ENCODE peak calls at places on chromosomes 5 and 9, in six cellular contexts. One of them, this sample, is unnamed.

GRCh38 chr5:111132731-111133435 is 40.7 kb downstream of the WDR36 start:
- DNase-seq in HFF-Myc: no peak
- DNase-seq in PC-9: no peak
- DNase-seq in epithelial cell of esophagus: no peak
- DNase-seq in AG04450: no peak
- DNase-seq in sigmoid colon: no peak
- DNase-seq in this sample: no peak

GRCh38 chr5:150458819-150459557 is 9.4 kb upstream of the RPS14 start:
- DNase-seq in HFF-Myc: no peak
- DNase-seq in PC-9: no peak
- DNase-seq in epithelial cell of esophagus: peak; percentile 64
- DNase-seq in AG04450: no peak
- DNase-seq in sigmoid colon: peak; percentile 88
- DNase-seq in this sample: peak; percentile 53

GRCh38 chr5:31317642-31318041 is 124.2 kb downstream of the CDH6 start:
- DNase-seq in HFF-Myc: no peak
- DNase-seq in PC-9: no peak
- DNase-seq in epithelial cell of esophagus: no peak
- DNase-seq in AG04450: no peak
- DNase-seq in sigmoid colon: no peak
- DNase-seq in this sample: no peak

GRCh38 chr5:150486402-150487198 is 21.3 kb upstream of the NDST1 start:
- DNase-seq in HFF-Myc: no peak
- DNase-seq in PC-9: peak; percentile 70
- DNase-seq in epithelial cell of esophagus: peak; percentile 71
- DNase-seq in AG04450: no peak
- DNase-seq in sigmoid colon: no peak
- DNase-seq in this sample: peak; percentile 58

GRCh38 chr9:14170973-14171596 is 142.9 kb downstream of the NFIB start:
- DNase-seq in HFF-Myc: no peak
- DNase-seq in PC-9: peak; percentile 68
- DNase-seq in epithelial cell of esophagus: peak; percentile 89
- DNase-seq in AG04450: peak; percentile 23
- DNase-seq in sigmoid colon: no peak
- DNase-seq in this sample: peak; percentile 36

GRCh38 chr9:87497604-87498045 is at the start of gene DAPK1:
- DNase-seq in HFF-Myc: no peak
- DNase-seq in PC-9: peak; percentile 52
- DNase-seq in epithelial cell of esophagus: peak; percentile 23
- DNase-seq in AG04450: no peak
- DNase-seq in sigmoid colon: peak; percentile 83
- DNase-seq in this sample: peak; percentile 48

GRCh38 chr9:79684711-79685575 is 113.2 kb downstream of the TLE4 start:
- DNase-seq in HFF-Myc: peak; percentile 39
- DNase-seq in PC-9: no peak
- DNase-seq in epithelial cell of esophagus: peak; percentile 69
- DNase-seq in AG04450: no peak
- DNase-seq in sigmoid colon: no peak
- DNase-seq in this sample: no peak

GRCh38 chr5:93532370-93532769 is 48.6 kb downstream of the NR2F1-AS1 start:
- DNase-seq in HFF-Myc: peak; percentile 30
- DNase-seq in PC-9: no peak
- DNase-seq in epithelial cell of esophagus: peak; percentile 33
- DNase-seq in AG04450: peak; percentile 71
- DNase-seq in sigmoid colon: peak; percentile 93
- DNase-seq in this sample: peak; percentile 92

GRCh38 chr9:129582865-129583264 is 38.0 kb downstream of the C9orf50 start:
- DNase-seq in HFF-Myc: no peak
- DNase-seq in PC-9: no peak
- DNase-seq in epithelial cell of esophagus: no peak
- DNase-seq in AG04450: no peak
- DNase-seq in sigmoid colon: no peak
- DNase-seq in this sample: no peak

GRCh38 chr5:78824826-78825225 is 160.3 kb downstream of the ARSB start:
- DNase-seq in HFF-Myc: no peak
- DNase-seq in PC-9: no peak
- DNase-seq in epithelial cell of esophagus: no peak
- DNase-seq in AG04450: no peak
- DNase-seq in sigmoid colon: no peak
- DNase-seq in this sample: peak; percentile 69

GRCh38 chr5:178372091-178372695 is 139.6 kb upstream of the PHYKPL start:
- DNase-seq in HFF-Myc: no peak
- DNase-seq in PC-9: no peak
- DNase-seq in epithelial cell of esophagus: no peak
- DNase-seq in AG04450: no peak
- DNase-seq in sigmoid colon: no peak
- DNase-seq in this sample: no peak

GRCh38 chr5:101390317-101390908 is 487.3 kb upstream of the ST8SIA4 start:
- DNase-seq in HFF-Myc: peak; percentile 22
- DNase-seq in PC-9: no peak
- DNase-seq in epithelial cell of esophagus: peak; percentile 59
- DNase-seq in AG04450: peak; percentile 0
- DNase-seq in sigmoid colon: no peak
- DNase-seq in this sample: peak; percentile 38

GRCh38 chr5:15501057-15501791 is 1.2 kb downstream of the FBXL7 start:
- DNase-seq in HFF-Myc: no peak
- DNase-seq in PC-9: no peak
- DNase-seq in epithelial cell of esophagus: peak; percentile 39
- DNase-seq in AG04450: no peak
- DNase-seq in sigmoid colon: peak; percentile 77
- DNase-seq in this sample: peak; percentile 75
- H3K4me3 ChIP-seq in HFF-Myc: peak overlapping the region; percentile 79
- H3K4me3 ChIP-seq in PC-9: no peak overlapping the region
- H3K4me3 ChIP-seq in epithelial cell of esophagus: peak overlapping the region; percentile 54
- H3K4me3 ChIP-seq in AG04450: peak overlapping the region; percentile 81
- H3K4me3 ChIP-seq in sigmoid colon: peak overlapping the region; percentile 88
- H3K4me3 ChIP-seq in this sample: peak overlapping the region; percentile 76

DNA sequence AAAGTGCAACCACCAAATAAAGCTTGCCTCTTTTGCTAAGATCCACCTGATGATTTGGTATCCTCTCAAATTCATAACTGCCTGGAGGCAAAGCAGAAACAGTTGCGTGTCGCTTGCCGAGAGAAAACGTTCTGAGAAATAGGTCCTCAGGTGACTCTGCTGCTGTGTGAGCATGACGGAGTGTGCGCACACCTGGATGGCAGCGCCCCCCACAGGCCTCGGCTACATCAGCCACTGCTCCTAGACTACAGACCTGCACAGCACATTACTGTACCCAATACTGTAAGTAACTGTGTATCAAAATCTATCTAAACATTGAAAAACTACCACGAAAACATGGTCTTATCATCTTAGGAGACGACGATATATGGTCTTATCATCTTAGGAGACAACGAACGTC is 87.4 kb downstream of the CAMSAP1 start:
- DNase-seq in HFF-Myc: no peak
- DNase-seq in PC-9: no peak
- DNase-seq in epithelial cell of esophagus: no peak
- DNase-seq in AG04450: no peak
- DNase-seq in sigmoid colon: no peak
- DNase-seq in this sample: no peak
- TF ChIP-seq CTCF in HFF-Myc: no peak
- TF ChIP-seq CTCF in PC-9: no peak
- TF ChIP-seq CTCF in epithelial cell of esophagus: no peak
- TF ChIP-seq CTCF in AG04450: no peak
- TF ChIP-seq CTCF in sigmoid colon: no peak
- TF ChIP-seq CTCF in this sample: no peak

GRCh38 chr5:71693828-71694427 is 25.1 kb upstream of the CARTPT start:
- DNase-seq in HFF-Myc: no peak
- DNase-seq in PC-9: no peak
- DNase-seq in epithelial cell of esophagus: no peak
- DNase-seq in AG04450: no peak
- DNase-seq in sigmoid colon: no peak
- DNase-seq in this sample: peak; percentile 17
- H3K4me3 ChIP-seq in HFF-Myc: no peak overlapping the region
- H3K4me3 ChIP-seq in PC-9: no peak overlapping the region
- H3K4me3 ChIP-seq in epithelial cell of esophagus: no peak overlapping the region
- H3K4me3 ChIP-seq in AG04450: no peak overlapping the region
- H3K4me3 ChIP-seq in sigmoid colon: no peak overlapping the region
- H3K4me3 ChIP-seq in this sample: no peak overlapping the region

GRCh38 chr5:56838409-56839039 is 23.2 kb downstream of the MAP3K1 start:
- DNase-seq in HFF-Myc: peak; percentile 38
- DNase-seq in PC-9: peak; percentile 58
- DNase-seq in epithelial cell of esophagus: peak; percentile 62
- DNase-seq in AG04450: peak; percentile 26
- DNase-seq in sigmoid colon: no peak
- DNase-seq in this sample: peak; percentile 86
- TF ChIP-seq CTCF in HFF-Myc: peak; percentile 26
- TF ChIP-seq CTCF in PC-9: peak; percentile 75
- TF ChIP-seq CTCF in epithelial cell of esophagus: peak; percentile 51
- TF ChIP-seq CTCF in AG04450: peak; percentile 51
- TF ChIP-seq CTCF in sigmoid colon: peak; percentile 57
- TF ChIP-seq CTCF in this sample: peak; percentile 61

GRCh38 chr5:181259283-181259682 is 1.7 kb downstream of the TRIM52 start:
- DNase-seq in HFF-Myc: no peak
- DNase-seq in PC-9: no peak
- DNase-seq in epithelial cell of esophagus: no peak
- DNase-seq in AG04450: no peak
- DNase-seq in sigmoid colon: no peak
- DNase-seq in this sample: no peak
- H3K4me3 ChIP-seq in HFF-Myc: peak overlapping the region; percentile 92
- H3K4me3 ChIP-seq in PC-9: peak overlapping the region; percentile 96
- H3K4me3 ChIP-seq in epithelial cell of esophagus: peak overlapping the region; percentile 96
- H3K4me3 ChIP-seq in AG04450: peak overlapping the region; percentile 92
- H3K4me3 ChIP-seq in sigmoid colon: peak overlapping the region; percentile 71
- H3K4me3 ChIP-seq in this sample: peak overlapping the region; percentile 94

GRCh38 chr5:169569513-169569912 is 14.1 kb upstream of the SPDL1 start:
- DNase-seq in HFF-Myc: no peak
- DNase-seq in PC-9: no peak
- DNase-seq in epithelial cell of esophagus: no peak
- DNase-seq in AG04450: no peak
- DNase-seq in sigmoid colon: no peak
- DNase-seq in this sample: no peak
- TF ChIP-seq CTCF in HFF-Myc: no peak
- TF ChIP-seq CTCF in PC-9: no peak
- TF ChIP-seq CTCF in epithelial cell of esophagus: no peak
- TF ChIP-seq CTCF in AG04450: no peak
- TF ChIP-seq CTCF in sigmoid colon: no peak
- TF ChIP-seq CTCF in this sample: no peak

GRCh38 chr5:1960595-1961303 is 78.0 kb upstream of the IRX4 start:
- DNase-seq in HFF-Myc: no peak
- DNase-seq in PC-9: no peak
- DNase-seq in epithelial cell of esophagus: no peak
- DNase-seq in AG04450: no peak
- DNase-seq in sigmoid colon: no peak
- DNase-seq in this sample: no peak

GRCh38 chr5:1962619-1963355 is 80.1 kb upstream of the IRX4 start:
- DNase-seq in HFF-Myc: no peak
- DNase-seq in PC-9: no peak
- DNase-seq in epithelial cell of esophagus: peak; percentile 88
- DNase-seq in AG04450: no peak
- DNase-seq in sigmoid colon: no peak
- DNase-seq in this sample: no peak

GRCh38 chr5:1961952-1962595 is 79.3 kb upstream of the IRX4 start:
- DNase-seq in HFF-Myc: no peak
- DNase-seq in PC-9: no peak
- DNase-seq in epithelial cell of esophagus: no peak
- DNase-seq in AG04450: no peak
- DNase-seq in sigmoid colon: no peak
- DNase-seq in this sample: no peak

GRCh38 chr5:1959911-1960581 is 77.3 kb upstream of the IRX4 start:
- DNase-seq in HFF-Myc: no peak
- DNase-seq in PC-9: no peak
- DNase-seq in epithelial cell of esophagus: no peak
- DNase-seq in AG04450: no peak
- DNase-seq in sigmoid colon: no peak
- DNase-seq in this sample: no peak

GRCh38 chr5:1961304-1961946 is 78.7 kb upstream of the IRX4 start:
- DNase-seq in HFF-Myc: no peak
- DNase-seq in PC-9: no peak
- DNase-seq in epithelial cell of esophagus: no peak
- DNase-seq in AG04450: no peak
- DNase-seq in sigmoid colon: no peak
- DNase-seq in this sample: no peak
- H3K4me3 ChIP-seq in HFF-Myc: no peak overlapping the region
- H3K4me3 ChIP-seq in PC-9: no peak overlapping the region
- H3K4me3 ChIP-seq in epithelial cell of esophagus: no peak overlapping the region
- H3K4me3 ChIP-seq in AG04450: no peak overlapping the region
- H3K4me3 ChIP-seq in sigmoid colon: no peak overlapping the region
- H3K4me3 ChIP-seq in this sample: no peak overlapping the region

GRCh38 chr5:7881091-7881490 is 12.1 kb downstream of the MTRR start:
- DNase-seq in HFF-Myc: no peak
- DNase-seq in PC-9: no peak
- DNase-seq in epithelial cell of esophagus: no peak
- DNase-seq in AG04450: no peak
- DNase-seq in sigmoid colon: no peak
- DNase-seq in this sample: no peak
- TF ChIP-seq CTCF in HFF-Myc: no peak
- TF ChIP-seq CTCF in PC-9: no peak
- TF ChIP-seq CTCF in epithelial cell of esophagus: no peak
- TF ChIP-seq CTCF in AG04450: no peak
- TF ChIP-seq CTCF in sigmoid colon: no peak
- TF ChIP-seq CTCF in this sample: no peak

DNA sequence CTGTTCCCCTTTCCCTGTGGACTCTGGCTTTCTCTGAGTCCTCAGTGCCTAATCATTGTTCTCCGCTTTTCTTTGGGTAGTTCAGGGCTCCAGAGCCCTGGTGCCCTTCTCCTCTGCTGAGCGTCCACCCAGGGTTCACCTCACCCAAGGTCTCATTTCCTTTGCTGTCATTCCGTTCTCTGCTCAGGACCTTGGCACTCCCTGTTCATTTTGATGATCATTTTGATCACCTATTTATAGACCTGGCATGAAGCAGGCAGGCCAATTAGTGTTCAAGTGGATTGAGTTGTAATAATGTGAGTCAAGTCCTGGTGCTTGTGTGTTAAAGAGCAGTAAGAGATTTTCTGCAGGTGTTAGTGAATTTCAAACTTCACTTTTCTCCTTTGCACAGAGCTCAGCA is 3.6 kb downstream of the TRIO start:
- DNase-seq in HFF-Myc: no peak
- DNase-seq in PC-9: no peak
- DNase-seq in epithelial cell of esophagus: no peak
- DNase-seq in AG04450: no peak
- DNase-seq in sigmoid colon: no peak
- DNase-seq in this sample: no peak
- H3K4me3 ChIP-seq in HFF-Myc: peak overlapping the region; percentile 95
- H3K4me3 ChIP-seq in PC-9: peak overlapping the region; percentile 99
- H3K4me3 ChIP-seq in epithelial cell of esophagus: no peak overlapping the region
- H3K4me3 ChIP-seq in AG04450: peak overlapping the region; percentile 84
- H3K4me3 ChIP-seq in sigmoid colon: peak overlapping the region; percentile 93
- H3K4me3 ChIP-seq in this sample: peak overlapping the region; percentile 97